ENCODE peak calls at places on chromosomes 2 and 18, in eight cellular contexts. One of them, this sample, is unnamed.

GRCh38 chr18:37343542-37343851 is 222.1 kb downstream of the CELF4 start:
- DNase-seq in SJSA1: no peak
- DNase-seq in colonic mucosa: no peak
- DNase-seq in GM23248: no peak
- DNase-seq in foreskin keratinocyte: no peak
- DNase-seq in CD4-positive, alpha-beta memory T cell: no peak
- DNase-seq in left ventricle myocardium inferior: no peak
- DNase-seq in A549: no peak
- DNase-seq in this sample: no peak

GRCh38 chr18:78431606-78432005 is 548.0 kb upstream of the SALL3 start:
- DNase-seq in SJSA1: no peak
- DNase-seq in colonic mucosa: no peak
- DNase-seq in GM23248: no peak
- DNase-seq in foreskin keratinocyte: no peak
- DNase-seq in CD4-positive, alpha-beta memory T cell: no peak
- DNase-seq in left ventricle myocardium inferior: no peak
- DNase-seq in A549: no peak
- DNase-seq in this sample: no peak

GRCh38 chr2:19371996-19372582 is 13.7 kb upstream of the OSR1 start:
- DNase-seq in SJSA1: no peak
- DNase-seq in colonic mucosa: no peak
- DNase-seq in GM23248: no peak
- DNase-seq in foreskin keratinocyte: no peak
- DNase-seq in CD4-positive, alpha-beta memory T cell: no peak
- DNase-seq in left ventricle myocardium inferior: no peak
- DNase-seq in A549: no peak
- DNase-seq in this sample: no peak

GRCh38 chr2:195820373-195820772 is 163.3 kb downstream of the SLC39A10 start:
- DNase-seq in SJSA1: no peak
- DNase-seq in colonic mucosa: no peak
- DNase-seq in GM23248: peak; percentile 74
- DNase-seq in foreskin keratinocyte: peak; percentile 10
- DNase-seq in CD4-positive, alpha-beta memory T cell: no peak
- DNase-seq in left ventricle myocardium inferior: no peak
- DNase-seq in A549: no peak
- DNase-seq in this sample: no peak

GRCh38 chr18:24528857-24529256 is 68.4 kb downstream of the HRH4 start:
- DNase-seq in SJSA1: no peak
- DNase-seq in colonic mucosa: no peak
- DNase-seq in GM23248: no peak
- DNase-seq in foreskin keratinocyte: no peak
- DNase-seq in CD4-positive, alpha-beta memory T cell: no peak
- DNase-seq in left ventricle myocardium inferior: no peak
- DNase-seq in A549: no peak
- DNase-seq in this sample: no peak

GRCh38 chr2:167572895-167573294 is 674.5 kb downstream of the STK39 start:
- DNase-seq in SJSA1: no peak
- DNase-seq in colonic mucosa: no peak
- DNase-seq in GM23248: no peak
- DNase-seq in foreskin keratinocyte: no peak
- DNase-seq in CD4-positive, alpha-beta memory T cell: no peak
- DNase-seq in left ventricle myocardium inferior: no peak
- DNase-seq in A549: no peak
- DNase-seq in this sample: no peak

GRCh38 chr2:178527592-178527991 is 47.3 kb downstream of the PLEKHA3 start:
- DNase-seq in SJSA1: no peak
- DNase-seq in colonic mucosa: no peak
- DNase-seq in GM23248: no peak
- DNase-seq in foreskin keratinocyte: no peak
- DNase-seq in CD4-positive, alpha-beta memory T cell: no peak
- DNase-seq in left ventricle myocardium inferior: no peak
- DNase-seq in A549: no peak
- DNase-seq in this sample: no peak

GRCh38 chr2:124542932-124543640 is 518.0 kb downstream of the CNTNAP5 start:
- DNase-seq in SJSA1: no peak
- DNase-seq in colonic mucosa: no peak
- DNase-seq in GM23248: no peak
- DNase-seq in foreskin keratinocyte: no peak
- DNase-seq in CD4-positive, alpha-beta memory T cell: no peak
- DNase-seq in left ventricle myocardium inferior: peak; percentile 31
- DNase-seq in A549: no peak
- DNase-seq in this sample: no peak

GRCh38 chr2:150485114-150485870 is 2.2 kb downstream of the RND3 start:
- DNase-seq in SJSA1: peak; percentile 76
- DNase-seq in colonic mucosa: peak; percentile 94
- DNase-seq in GM23248: peak; percentile 84
- DNase-seq in foreskin keratinocyte: peak; percentile 70
- DNase-seq in CD4-positive, alpha-beta memory T cell: no peak
- DNase-seq in left ventricle myocardium inferior: peak; percentile 77
- DNase-seq in A549: peak; percentile 80
- DNase-seq in this sample: peak; percentile 71

GRCh38 chr2:218369374-218369773 is 12.7 kb upstream of the SLC11A1 start:
- DNase-seq in SJSA1: no peak
- DNase-seq in colonic mucosa: no peak
- DNase-seq in GM23248: no peak
- DNase-seq in foreskin keratinocyte: no peak
- DNase-seq in CD4-positive, alpha-beta memory T cell: no peak
- DNase-seq in left ventricle myocardium inferior: no peak
- DNase-seq in A549: no peak
- DNase-seq in this sample: no peak

GRCh38 chr2:45681675-45682074 is 30.2 kb downstream of the PRKCE start:
- DNase-seq in SJSA1: peak; percentile 50
- DNase-seq in colonic mucosa: peak; percentile 29
- DNase-seq in GM23248: peak; percentile 93
- DNase-seq in foreskin keratinocyte: peak; percentile 54
- DNase-seq in CD4-positive, alpha-beta memory T cell: no peak
- DNase-seq in left ventricle myocardium inferior: no peak
- DNase-seq in A549: peak; percentile 48
- DNase-seq in this sample: no peak

GRCh38 chr2:50749226-50749625 is 282.7 kb downstream of the NRXN1 start:
- DNase-seq in SJSA1: no peak
- DNase-seq in colonic mucosa: no peak
- DNase-seq in GM23248: no peak
- DNase-seq in foreskin keratinocyte: no peak
- DNase-seq in CD4-positive, alpha-beta memory T cell: no peak
- DNase-seq in left ventricle myocardium inferior: no peak
- DNase-seq in A549: no peak
- DNase-seq in this sample: no peak

GRCh38 chr2:216108310-216108966 is 710 bp upstream of the XRCC5 start:
- DNase-seq in SJSA1: peak; percentile 8
- DNase-seq in colonic mucosa: no peak
- DNase-seq in GM23248: peak; percentile 25
- DNase-seq in foreskin keratinocyte: no peak
- DNase-seq in CD4-positive, alpha-beta memory T cell: no peak
- DNase-seq in left ventricle myocardium inferior: no peak
- DNase-seq in A549: no peak
- DNase-seq in this sample: no peak

GRCh38 chr2:9655441-9656269 is 24.9 kb upstream of the YWHAQ start:
- DNase-seq in SJSA1: peak; percentile 90
- DNase-seq in colonic mucosa: no peak
- DNase-seq in GM23248: peak; percentile 96
- DNase-seq in foreskin keratinocyte: no peak
- DNase-seq in CD4-positive, alpha-beta memory T cell: no peak
- DNase-seq in left ventricle myocardium inferior: no peak
- DNase-seq in A549: peak; percentile 73
- DNase-seq in this sample: no peak

GRCh38 chr2:100791936-100792308 is 28.0 kb upstream of the NPAS2 start:
- DNase-seq in SJSA1: no peak
- DNase-seq in colonic mucosa: no peak
- DNase-seq in GM23248: no peak
- DNase-seq in foreskin keratinocyte: no peak
- DNase-seq in CD4-positive, alpha-beta memory T cell: no peak
- DNase-seq in left ventricle myocardium inferior: no peak
- DNase-seq in A549: no peak
- DNase-seq in this sample: no peak

GRCh38 chr2:162885281-162886070 is 46.9 kb upstream of the KCNH7 start:
- DNase-seq in SJSA1: no peak
- DNase-seq in colonic mucosa: no peak
- DNase-seq in GM23248: no peak
- DNase-seq in foreskin keratinocyte: no peak
- DNase-seq in CD4-positive, alpha-beta memory T cell: no peak
- DNase-seq in left ventricle myocardium inferior: no peak
- DNase-seq in A549: no peak
- DNase-seq in this sample: no peak

GRCh38 chr2:70898363-70899240 is 37.1 kb upstream of the ATP6V1B1 start:
- DNase-seq in SJSA1: no peak
- DNase-seq in colonic mucosa: no peak
- DNase-seq in GM23248: no peak
- DNase-seq in foreskin keratinocyte: no peak
- DNase-seq in CD4-positive, alpha-beta memory T cell: no peak
- DNase-seq in left ventricle myocardium inferior: no peak
- DNase-seq in A549: no peak
- DNase-seq in this sample: no peak

GRCh38 chr2:65129276-65129612 is 662 bp downstream of the RAB1A start:
- DNase-seq in SJSA1: peak; percentile 31
- DNase-seq in colonic mucosa: peak; percentile 45
- DNase-seq in GM23248: peak; percentile 48
- DNase-seq in foreskin keratinocyte: no peak
- DNase-seq in CD4-positive, alpha-beta memory T cell: no peak
- DNase-seq in left ventricle myocardium inferior: no peak
- DNase-seq in A549: no peak
- DNase-seq in this sample: no peak

GRCh38 chr2:188077757-188078156 is 213.9 kb upstream of the GULP1 start:
- DNase-seq in SJSA1: no peak
- DNase-seq in colonic mucosa: no peak
- DNase-seq in GM23248: no peak
- DNase-seq in foreskin keratinocyte: no peak
- DNase-seq in CD4-positive, alpha-beta memory T cell: no peak
- DNase-seq in left ventricle myocardium inferior: no peak
- DNase-seq in A549: no peak
- DNase-seq in this sample: no peak

DNA sequence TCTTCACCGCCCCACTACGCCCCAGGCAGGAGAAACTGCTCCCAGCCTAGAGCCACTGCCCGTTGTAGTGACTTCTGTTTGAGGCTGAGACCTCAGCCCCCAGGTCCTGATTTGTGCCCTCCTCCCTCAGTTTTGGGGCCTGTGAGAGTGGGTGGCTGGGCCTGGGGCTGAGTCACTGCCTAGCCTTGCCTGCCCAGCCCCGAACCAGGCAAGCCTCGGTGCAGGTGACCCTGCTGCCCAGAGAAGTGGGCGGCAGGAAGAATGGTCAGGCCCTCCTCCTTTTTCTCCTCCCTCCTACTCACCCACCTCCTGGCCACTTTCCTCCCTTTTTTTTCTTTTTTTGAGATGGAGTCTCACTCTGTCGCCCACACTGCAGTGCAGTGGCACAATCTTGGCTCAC is 66.6 kb downstream of the ZFP36L2 start:
- DNase-seq in SJSA1: no peak
- DNase-seq in colonic mucosa: no peak
- DNase-seq in GM23248: peak; percentile 43
- DNase-seq in foreskin keratinocyte: no peak
- DNase-seq in CD4-positive, alpha-beta memory T cell: no peak
- DNase-seq in left ventricle myocardium inferior: no peak
- DNase-seq in A549: no peak
- DNase-seq in this sample: no peak
- H3K4me1 ChIP-seq in SJSA1: peaks cover 18% of the 10 kb centered on the region
- H3K4me1 ChIP-seq in colonic mucosa: peaks cover 33% of the 10 kb centered on the region
- H3K4me1 ChIP-seq in GM23248: peaks cover 26% of the 10 kb centered on the region
- H3K4me1 ChIP-seq in foreskin keratinocyte: peaks cover 29% of the 10 kb centered on the region
- H3K4me1 ChIP-seq in CD4-positive, alpha-beta memory T cell: peaks cover 77% of the 10 kb centered on the region
- H3K4me1 ChIP-seq in left ventricle myocardium inferior: peaks cover 47% of the 10 kb centered on the region
- H3K4me1 ChIP-seq in A549: peaks cover 74% of the 10 kb centered on the region
- H3K4me1 ChIP-seq in this sample: peaks cover 45% of the 10 kb centered on the region

DNA sequence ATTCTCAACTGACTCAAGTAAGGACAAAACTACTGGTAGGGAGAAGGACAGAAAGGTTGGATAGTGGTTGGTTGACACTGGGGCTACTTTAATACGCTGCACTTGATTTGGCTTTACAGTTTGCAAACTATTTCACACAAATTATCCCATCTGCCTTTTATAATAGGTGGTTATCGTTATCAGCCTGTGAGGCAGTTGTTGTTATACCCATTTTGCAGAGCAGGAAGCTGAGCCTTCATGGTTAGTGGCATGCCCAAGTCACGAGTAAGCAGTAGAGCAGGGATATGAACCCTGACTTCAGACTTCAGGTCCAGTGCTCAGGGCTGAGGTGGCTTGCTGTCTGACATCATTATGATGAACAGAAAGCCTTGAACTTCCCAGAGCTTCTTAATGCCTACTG is 5.3 kb downstream of the CTIF start:
- DNase-seq in SJSA1: no peak
- DNase-seq in colonic mucosa: no peak
- DNase-seq in GM23248: no peak
- DNase-seq in foreskin keratinocyte: no peak
- DNase-seq in CD4-positive, alpha-beta memory T cell: no peak
- DNase-seq in left ventricle myocardium inferior: no peak
- DNase-seq in A549: no peak
- DNase-seq in this sample: no peak
- H3K4me1 ChIP-seq in SJSA1: peaks cover 85% of the 10 kb centered on the region
- H3K4me1 ChIP-seq in colonic mucosa: no peaks in the 10 kb centered on the region
- H3K4me1 ChIP-seq in GM23248: peaks cover 73% of the 10 kb centered on the region
- H3K4me1 ChIP-seq in foreskin keratinocyte: peaks cover 34% of the 10 kb centered on the region
- H3K4me1 ChIP-seq in CD4-positive, alpha-beta memory T cell: no peaks in the 10 kb centered on the region
- H3K4me1 ChIP-seq in left ventricle myocardium inferior: peaks cover 100% of the 10 kb centered on the region
- H3K4me1 ChIP-seq in A549: peaks cover 69% of the 10 kb centered on the region
- H3K4me1 ChIP-seq in this sample: peaks cover 78% of the 10 kb centered on the region

DNA sequence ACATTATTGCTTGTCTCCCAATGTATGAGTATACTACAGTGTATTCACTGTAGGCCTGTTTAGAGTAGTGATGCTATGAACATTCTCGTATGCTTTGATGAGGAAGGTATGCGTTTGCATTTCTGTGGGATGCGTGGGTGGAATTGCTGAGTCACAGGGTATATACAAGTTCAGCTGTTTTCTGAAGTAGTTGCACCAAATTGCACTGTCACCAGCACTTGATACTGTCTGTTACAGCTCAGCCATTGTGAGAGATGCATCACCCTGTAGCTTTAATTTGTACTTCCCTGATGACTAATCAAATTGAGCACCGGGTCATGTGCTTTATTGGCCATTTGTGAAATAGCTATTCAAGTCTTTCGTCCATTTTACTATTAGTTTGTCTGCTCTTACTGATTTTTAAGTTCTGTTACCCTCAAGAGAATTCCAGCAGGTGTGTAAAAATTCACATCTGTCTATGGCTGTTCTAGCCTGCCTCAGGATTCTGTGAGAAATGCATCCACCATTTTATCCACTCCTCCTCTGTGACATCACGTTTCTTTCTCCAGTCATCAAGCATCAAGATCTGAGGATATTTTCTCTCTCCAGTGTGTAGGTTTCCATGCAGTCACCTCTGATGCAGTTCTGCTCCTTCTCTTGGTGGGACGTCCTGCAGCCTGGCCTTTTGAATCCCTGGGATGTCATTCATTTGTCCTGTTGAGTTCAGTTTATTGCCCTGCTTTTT is 72.5 kb downstream of the DGKD start:
- DNase-seq in SJSA1: peak; percentile 31
- DNase-seq in colonic mucosa: no peak
- DNase-seq in GM23248: peak; percentile 78
- DNase-seq in foreskin keratinocyte: peak; percentile 44
- DNase-seq in CD4-positive, alpha-beta memory T cell: no peak
- DNase-seq in left ventricle myocardium inferior: no peak
- DNase-seq in A549: peak; percentile 90
- DNase-seq in this sample: peak; percentile 24
- H3K4me1 ChIP-seq in SJSA1: peaks cover 31% of the 10 kb centered on the region
- H3K4me1 ChIP-seq in colonic mucosa: peaks cover under 1% of the 10 kb centered on the region
- H3K4me1 ChIP-seq in GM23248: peaks cover 11% of the 10 kb centered on the region
- H3K4me1 ChIP-seq in foreskin keratinocyte: peaks cover 8% of the 10 kb centered on the region
- H3K4me1 ChIP-seq in CD4-positive, alpha-beta memory T cell: peaks cover 86% of the 10 kb centered on the region
- H3K4me1 ChIP-seq in left ventricle myocardium inferior: peaks cover 91% of the 10 kb centered on the region
- H3K4me1 ChIP-seq in A549: peaks cover 100% of the 10 kb centered on the region
- H3K4me1 ChIP-seq in this sample: peaks cover 29% of the 10 kb centered on the region

GRCh38 chr2:159637237-159637636 is 20.9 kb upstream of the BAZ2B start:
- DNase-seq in SJSA1: no peak
- DNase-seq in colonic mucosa: no peak
- DNase-seq in GM23248: no peak
- DNase-seq in foreskin keratinocyte: no peak
- DNase-seq in CD4-positive, alpha-beta memory T cell: no peak
- DNase-seq in left ventricle myocardium inferior: no peak
- DNase-seq in A549: no peak
- DNase-seq in this sample: no peak
- H3K4me1 ChIP-seq in SJSA1: peaks cover 9% of the 10 kb centered on the region
- H3K4me1 ChIP-seq in colonic mucosa: no peaks in the 10 kb centered on the region
- H3K4me1 ChIP-seq in GM23248: peaks cover 24% of the 10 kb centered on the region
- H3K4me1 ChIP-seq in foreskin keratinocyte: peaks cover 21% of the 10 kb centered on the region
- H3K4me1 ChIP-seq in CD4-positive, alpha-beta memory T cell: no peaks in the 10 kb centered on the region
- H3K4me1 ChIP-seq in left ventricle myocardium inferior: no peaks in the 10 kb centered on the region
- H3K4me1 ChIP-seq in A549: peaks cover 24% of the 10 kb centered on the region
- H3K4me1 ChIP-seq in this sample: no peaks in the 10 kb centered on the region

This sample was measured in tibial artery.